ENCODE peak calls at places on chromosomes 1 and 21, in nine cellular contexts. P, X, C, L, D, V, Z, T and W are unnamed samples.

GRCh38 chr21:33968082-33968997 is 52.7 kb upstream of the ATP5PO start:
- DNase-seq in C (peak), T (peak), Z (peak), D (peak), P (no peak), L (no peak), V (no peak), X (peak), W (no peak)

GRCh38 chr1:211726467-211726866 is 51.0 kb upstream of the NEK2 start:
- DNase-seq in P (no peak), C (no peak), V (no peak), Z (no peak), T (no peak), D (no peak), X (no peak), L (peak), W (no peak)

GRCh38 chr1:175422122-175422521 is 229.5 kb upstream of the KIAA0040 start:
- DNase-seq in Z (no peak), C (no peak), V (no peak), D (no peak), T (no peak), X (no peak), L (no peak), P (no peak), W (no peak)

GRCh38 chr1:3435666-3436065 is 18.8 kb upstream of the ARHGEF16 start:
- DNase-seq in P (no peak), T (no peak), X (no peak), V (no peak), D (no peak), C (no peak), Z (no peak), L (no peak), W (peak)

GRCh38 chr1:187267745-187268277 is 439.1 kb downstream of the PLA2G4A start:
- DNase-seq in X (no peak), D (no peak), P (no peak), V (no peak), Z (no peak), L (no peak), T (no peak), C (no peak), W (no peak)

GRCh38 chr1:245051349-245052221 is 103.2 kb upstream of the KIF26B start:
- DNase-seq in P (no peak), Z (no peak), D (no peak), L (no peak), T (no peak), C (no peak), V (peak), X (no peak), W (peak)

GRCh38 chr1:54681396-54681795 is 34.3 kb upstream of the TTC4 start:
- DNase-seq in V (no peak), P (no peak), T (no peak), D (no peak), L (peak), C (peak), Z (no peak), X (no peak), W (no peak)

GRCh38 chr21:44892536-44893277 is 19.2 kb upstream of the PTTG1IP start:
- DNase-seq in X (peak), T (peak), P (peak), Z (peak), V (peak), L (no peak), D (peak), C (peak), W (peak)

GRCh38 chr1:214319930-214320329 is 39.0 kb downstream of the SMYD2 start:
- DNase-seq in Z (no peak), L (no peak), D (no peak), V (no peak), X (no peak), T (no peak), C (no peak), P (no peak), W (no peak)

GRCh38 chr1:205259361-205259832 is 31.7 kb downstream of the TMCC2 start:
- DNase-seq in D (peak), C (no peak), X (no peak), Z (no peak), P (no peak), L (no peak), T (no peak), V (no peak), W (no peak)

GRCh38 chr1:39845569-39846566 is 37.4 kb downstream of the TRIT1 start:
- DNase-seq in C (no peak), P (peak), L (peak), Z (peak), V (peak), X (no peak), T (peak), D (peak), W (peak)

GRCh38 chr1:55640708-55641473 is 425.7 kb upstream of the USP24 start:
- DNase-seq in D (peak), X (peak), Z (no peak), C (no peak), V (peak), T (peak), L (peak), P (peak), W (peak)

GRCh38 chr1:202107801-202108731 is 14.7 kb upstream of the GPR37L1 start:
- DNase-seq in C (peak), X (no peak), T (no peak), L (peak), V (no peak), D (no peak), Z (no peak), P (no peak), W (no peak)

GRCh38 chr1:181101581-181102226 is 13.2 kb downstream of the IER5 start:
- DNase-seq in T (peak), P (no peak), L (peak), Z (no peak), X (no peak), D (peak), C (peak), V (no peak), W (no peak)

GRCh38 chr1:217137210-217137871 is 414.1 kb upstream of the ESRRG start:
- DNase-seq in X (no peak), L (no peak), Z (no peak), V (no peak), T (no peak), P (no peak), C (peak), D (no peak), W (peak)

GRCh38 chr1:217892750-217893149 is 261.6 kb downstream of the SPATA17 start:
- DNase-seq in D (peak), P (no peak), C (no peak), Z (no peak), T (no peak), V (no peak), L (no peak), X (no peak), W (no peak)

GRCh38 chr1:169999357-169999756 is 75.1 kb downstream of the KIFAP3 start:
- DNase-seq in L (no peak), Z (peak), D (peak), X (no peak), C (no peak), P (no peak), T (peak), V (no peak), W (no peak)